ENCODE peak calls at places on chromosome 16, in eight cellular contexts. One of them, this sample, is unnamed.

GRCh38 chr16:88831838-88832237 is 20.1 kb upstream of the APRT start:
- DNase-seq in anterior cingulate cortex: no peak
- DNase-seq in activated CD4-positive, alpha-beta T cell treated with anti-CD3 and anti-CD28 coated beads, Interleukin-2, amount 50 U/mL, for 24 hours: no peak
- DNase-seq in ELR: peak; percentile 40
- DNase-seq in EL: no peak
- DNase-seq in RWPE1: peak; percentile 65
- DNase-seq in posterior cingulate gyrus: no peak
- DNase-seq in NCI-H1694: no peak
- DNase-seq in this sample: no peak

GRCh38 chr16:50114357-50115129 is 38.6 kb upstream of the TENT4B start:
- DNase-seq in anterior cingulate cortex: no peak
- DNase-seq in activated CD4-positive, alpha-beta T cell treated with anti-CD3 and anti-CD28 coated beads, Interleukin-2, amount 50 U/mL, for 24 hours: no peak
- DNase-seq in ELR: no peak
- DNase-seq in EL: no peak
- DNase-seq in RWPE1: peak; percentile 15
- DNase-seq in posterior cingulate gyrus: no peak
- DNase-seq in NCI-H1694: no peak
- DNase-seq in this sample: no peak

GRCh38 chr16:64969221-64969620 is 152.6 kb downstream of the CDH11 start:
- DNase-seq in anterior cingulate cortex: no peak
- DNase-seq in activated CD4-positive, alpha-beta T cell treated with anti-CD3 and anti-CD28 coated beads, Interleukin-2, amount 50 U/mL, for 24 hours: no peak
- DNase-seq in ELR: no peak
- DNase-seq in EL: no peak
- DNase-seq in RWPE1: no peak
- DNase-seq in posterior cingulate gyrus: no peak
- DNase-seq in NCI-H1694: no peak
- DNase-seq in this sample: no peak

GRCh38 chr16:53504161-53504663 is 1.2 kb upstream of the AKTIP start:
- DNase-seq in anterior cingulate cortex: peak; percentile 34
- DNase-seq in activated CD4-positive, alpha-beta T cell treated with anti-CD3 and anti-CD28 coated beads, Interleukin-2, amount 50 U/mL, for 24 hours: no peak
- DNase-seq in ELR: peak; percentile 64
- DNase-seq in EL: peak; percentile 48
- DNase-seq in RWPE1: no peak
- DNase-seq in posterior cingulate gyrus: peak; percentile 23
- DNase-seq in NCI-H1694: no peak
- DNase-seq in this sample: no peak

GRCh38 chr16:66600484-66600883 is 4.0 kb upstream of the CMTM3 start:
- DNase-seq in anterior cingulate cortex: no peak
- DNase-seq in activated CD4-positive, alpha-beta T cell treated with anti-CD3 and anti-CD28 coated beads, Interleukin-2, amount 50 U/mL, for 24 hours: no peak
- DNase-seq in ELR: no peak
- DNase-seq in EL: no peak
- DNase-seq in RWPE1: no peak
- DNase-seq in posterior cingulate gyrus: no peak
- DNase-seq in NCI-H1694: no peak
- DNase-seq in this sample: no peak

GRCh38 chr16:68590201-68590994 is 51.3 kb downstream of the ZFP90 start:
- DNase-seq in anterior cingulate cortex: peak; percentile 40
- DNase-seq in activated CD4-positive, alpha-beta T cell treated with anti-CD3 and anti-CD28 coated beads, Interleukin-2, amount 50 U/mL, for 24 hours: peak; percentile 39
- DNase-seq in ELR: peak; percentile 75
- DNase-seq in EL: peak; percentile 63
- DNase-seq in RWPE1: peak; percentile 75
- DNase-seq in posterior cingulate gyrus: peak; percentile 17
- DNase-seq in NCI-H1694: peak; percentile 6
- DNase-seq in this sample: peak; percentile 84

GRCh38 chr16:22323173-22323997 is 26.2 kb downstream of the POLR3E start:
- DNase-seq in anterior cingulate cortex: no peak
- DNase-seq in activated CD4-positive, alpha-beta T cell treated with anti-CD3 and anti-CD28 coated beads, Interleukin-2, amount 50 U/mL, for 24 hours: no peak
- DNase-seq in ELR: no peak
- DNase-seq in EL: no peak
- DNase-seq in RWPE1: no peak
- DNase-seq in posterior cingulate gyrus: no peak
- DNase-seq in NCI-H1694: no peak
- DNase-seq in this sample: no peak

GRCh38 chr16:1102921-1103648 is 7.0 kb upstream of the C1QTNF8 start:
- DNase-seq in anterior cingulate cortex: peak; percentile 35
- DNase-seq in activated CD4-positive, alpha-beta T cell treated with anti-CD3 and anti-CD28 coated beads, Interleukin-2, amount 50 U/mL, for 24 hours: peak; percentile 62
- DNase-seq in ELR: peak; percentile 43
- DNase-seq in EL: peak; percentile 28
- DNase-seq in RWPE1: peak; percentile 72
- DNase-seq in posterior cingulate gyrus: no peak
- DNase-seq in NCI-H1694: no peak
- DNase-seq in this sample: no peak

GRCh38 chr16:18024566-18024965 is 312.0 kb downstream of the NPIPA8 start:
- DNase-seq in anterior cingulate cortex: no peak
- DNase-seq in activated CD4-positive, alpha-beta T cell treated with anti-CD3 and anti-CD28 coated beads, Interleukin-2, amount 50 U/mL, for 24 hours: no peak
- DNase-seq in ELR: no peak
- DNase-seq in EL: no peak
- DNase-seq in RWPE1: no peak
- DNase-seq in posterior cingulate gyrus: no peak
- DNase-seq in NCI-H1694: no peak
- DNase-seq in this sample: no peak

GRCh38 chr16:68377667-68378420 is 67.0 kb downstream of the PRMT7 start:
- DNase-seq in anterior cingulate cortex: peak; percentile 41
- DNase-seq in activated CD4-positive, alpha-beta T cell treated with anti-CD3 and anti-CD28 coated beads, Interleukin-2, amount 50 U/mL, for 24 hours: no peak
- DNase-seq in ELR: no peak
- DNase-seq in EL: no peak
- DNase-seq in RWPE1: no peak
- DNase-seq in posterior cingulate gyrus: peak; percentile 4
- DNase-seq in NCI-H1694: no peak
- DNase-seq in this sample: no peak

GRCh38 chr16:22194707-22195444 is 11.2 kb upstream of the EEF2K start:
- DNase-seq in anterior cingulate cortex: no peak
- DNase-seq in activated CD4-positive, alpha-beta T cell treated with anti-CD3 and anti-CD28 coated beads, Interleukin-2, amount 50 U/mL, for 24 hours: no peak
- DNase-seq in ELR: no peak
- DNase-seq in EL: no peak
- DNase-seq in RWPE1: no peak
- DNase-seq in posterior cingulate gyrus: no peak
- DNase-seq in NCI-H1694: no peak
- DNase-seq in this sample: no peak

GRCh38 chr16:49859139-49859947 is 3.4 kb upstream of the ZNF423 start:
- DNase-seq in anterior cingulate cortex: no peak
- DNase-seq in activated CD4-positive, alpha-beta T cell treated with anti-CD3 and anti-CD28 coated beads, Interleukin-2, amount 50 U/mL, for 24 hours: no peak
- DNase-seq in ELR: no peak
- DNase-seq in EL: peak; percentile 25
- DNase-seq in RWPE1: no peak
- DNase-seq in posterior cingulate gyrus: no peak
- DNase-seq in NCI-H1694: peak; percentile 53
- DNase-seq in this sample: no peak

GRCh38 chr16:68009157-68009735 is 6.5 kb downstream of the DPEP2NB start:
- DNase-seq in anterior cingulate cortex: no peak
- DNase-seq in activated CD4-positive, alpha-beta T cell treated with anti-CD3 and anti-CD28 coated beads, Interleukin-2, amount 50 U/mL, for 24 hours: no peak
- DNase-seq in ELR: no peak
- DNase-seq in EL: no peak
- DNase-seq in RWPE1: no peak
- DNase-seq in posterior cingulate gyrus: no peak
- DNase-seq in NCI-H1694: no peak
- DNase-seq in this sample: no peak

GRCh38 chr16:28538733-28539596 is at the start of gene NUPR1:
- DNase-seq in anterior cingulate cortex: peak; percentile 33
- DNase-seq in activated CD4-positive, alpha-beta T cell treated with anti-CD3 and anti-CD28 coated beads, Interleukin-2, amount 50 U/mL, for 24 hours: no peak
- DNase-seq in ELR: peak; percentile 51
- DNase-seq in EL: peak; percentile 95
- DNase-seq in RWPE1: peak; percentile 90
- DNase-seq in posterior cingulate gyrus: peak; percentile 15
- DNase-seq in NCI-H1694: no peak
- DNase-seq in this sample: peak; percentile 69

GRCh38 chr16:58109881-58110280 is 19.3 kb downstream of the CFAP20 start:
- DNase-seq in anterior cingulate cortex: no peak
- DNase-seq in activated CD4-positive, alpha-beta T cell treated with anti-CD3 and anti-CD28 coated beads, Interleukin-2, amount 50 U/mL, for 24 hours: no peak
- DNase-seq in ELR: no peak
- DNase-seq in EL: no peak
- DNase-seq in RWPE1: no peak
- DNase-seq in posterior cingulate gyrus: no peak
- DNase-seq in NCI-H1694: no peak
- DNase-seq in this sample: no peak